ENCODE peak calls at places on chromosomes 12 and 14, in ten cellular contexts. W, I, Z, K, O, X, H, M, C and U are unnamed samples.
A peak's percentile ranks its signal among the peaks of the same experiment; 100 is the strongest.

GRCh38 chr14:74425525-74426201 is 347 bp downstream of the SYNDIG1L start:
- DNase-seq in X (peak; percentile 70), I (peak; percentile 27), O (no peak), C (no peak), K (peak; percentile 20), H (peak; percentile 19), M (no peak), W (peak; percentile 77), Z (no peak), U (no peak)

GRCh38 chr12:52351196-52352059 is 15.9 kb downstream of the KRT85 start:
- DNase-seq in X (no peak), H (no peak), C (no peak), O (no peak), M (no peak), I (peak; percentile 12), Z (no peak), W (no peak), K (no peak), U (no peak)

GRCh38 chr12:122921917-122922316 is 26.0 kb upstream of the VPS37B start:
- DNase-seq in W (no peak), K (no peak), H (no peak), X (no peak), C (no peak), M (no peak), Z (no peak), O (no peak), I (no peak), U (no peak)

GRCh38 chr14:67571991-67572323 is 28.1 kb downstream of the PIGH start:
- DNase-seq in W (no peak), H (no peak), C (no peak), Z (no peak), O (no peak), M (no peak), I (no peak), K (no peak), X (no peak), U (peak; percentile 65)

GRCh38 chr12:108783446-108783845 is 52.1 kb upstream of the CORO1C start:
- DNase-seq in M (no peak), K (no peak), X (no peak), I (no peak), Z (no peak), C (no peak), H (no peak), O (no peak), W (no peak), U (no peak)

GRCh38 chr14:94665121-94665520 is 52.9 kb downstream of the SERPINA3 start:
- DNase-seq in I (no peak), Z (no peak), X (no peak), O (no peak), K (no peak), W (no peak), M (no peak), C (peak; percentile 71), H (no peak), U (peak; percentile 34)

GRCh38 chr12:52521581-52522266 is 1.5 kb upstream of the KRT5 start:
- DNase-seq in K (no peak), M (peak; percentile 11), X (peak; percentile 53), Z (peak; percentile 53), I (no peak), W (no peak), C (no peak), H (no peak), O (no peak), U (no peak)

GRCh38 chr14:72169521-72169920 is 237.3 kb downstream of the RGS6 start:
- DNase-seq in M (no peak), X (no peak), Z (no peak), K (no peak), W (no peak), C (no peak), O (no peak), H (no peak), I (no peak), U (no peak)

GRCh38 chr14:70073924-70074566 is 114.7 kb downstream of the SLC8A3 start:
- DNase-seq in M (peak; percentile 63), W (peak; percentile 66), C (no peak), Z (peak; percentile 58), K (no peak), H (peak; percentile 86), I (peak; percentile 11), X (peak; percentile 75), O (peak; percentile 6), U (no peak)

GRCh38 chr12:47100146-47100545 is 20.4 kb upstream of the AMIGO2 start:
- DNase-seq in O (no peak), C (no peak), W (no peak), Z (no peak), X (no peak), I (no peak), M (no peak), K (no peak), H (no peak), U (no peak)

GRCh38 chr14:89226789-89227489 is 190.1 kb downstream of the FOXN3 start:
- DNase-seq in C (no peak), W (no peak), I (no peak), K (peak; percentile 39), X (no peak), H (no peak), O (no peak), Z (no peak), M (no peak), U (no peak)

GRCh38 chr14:37150414-37150813 is 22.0 kb downstream of the SLC25A21 start:
- DNase-seq in I (no peak), W (no peak), O (no peak), Z (peak; percentile 56), M (peak; percentile 43), C (peak; percentile 11), K (no peak), H (peak; percentile 45), X (peak; percentile 50), U (no peak)

GRCh38 chr14:80942158-80942738 is 710 bp upstream of the CEP128 start:
- DNase-seq in I (no peak), C (no peak), K (no peak), X (no peak), W (no peak), O (no peak), Z (no peak), H (no peak), M (no peak), U (no peak)

GRCh38 chr14:61179061-61179675 is 102.0 kb downstream of the TMEM30B start:
- DNase-seq in H (peak; percentile 29), C (no peak), M (no peak), K (no peak), O (no peak), I (no peak), X (no peak), Z (no peak), W (no peak), U (no peak)

GRCh38 chr12:46675736-46676135 is 150.1 kb downstream of the SLC38A4 start:
- DNase-seq in K (peak; percentile 13), O (no peak), X (no peak), H (peak; percentile 36), W (no peak), Z (peak; percentile 20), M (no peak), I (no peak), C (no peak), U (no peak)

GRCh38 chr12:64390275-64390851 is at the start of gene C12orf56:
- DNase-seq in W (peak; percentile 37), O (no peak), X (peak; percentile 34), M (no peak), Z (no peak), I (no peak), K (no peak), H (peak; percentile 36), C (no peak), U (no peak)

GRCh38 chr14:68955164-68955921 is 23.8 kb downstream of the ACTN1 start:
- DNase-seq in X (no peak), C (no peak), M (no peak), Z (no peak), I (no peak), O (no peak), W (no peak), H (no peak), K (no peak), U (peak; percentile 94)

GRCh38 chr14:73394317-73394716 is 64.0 kb downstream of the NUMB start:
- DNase-seq in I (no peak), M (no peak), C (no peak), K (no peak), Z (no peak), O (no peak), W (no peak), X (no peak), H (no peak), U (no peak)

GRCh38 chr14:105072892-105073719 is 7.9 kb upstream of the GPR132 start:
- DNase-seq in W (no peak), M (no peak), Z (no peak), C (no peak), I (no peak), K (no peak), H (no peak), X (no peak), O (no peak), U (no peak)

GRCh38 chr12:118645219-118645618 is 268.9 kb downstream of the SUDS3 start:
- DNase-seq in O (no peak), M (no peak), Z (no peak), C (no peak), I (no peak), W (no peak), K (no peak), H (peak; percentile 2), X (peak; percentile 5), U (no peak)

GRCh38 chr12:118259079-118259478 is 113.6 kb downstream of the TAOK3 start:
- DNase-seq in I (no peak), M (no peak), H (no peak), C (no peak), K (no peak), Z (no peak), W (no peak), O (no peak), X (no peak), U (no peak)

GRCh38 chr12:120992989-120993388 is 14.6 kb downstream of the HNF1A start:
- DNase-seq in W (no peak), X (no peak), O (no peak), I (no peak), Z (no peak), H (no peak), M (no peak), K (no peak), C (no peak), U (no peak)

GRCh38 chr14:23171251-23171975 is 12.0 kb downstream of the SLC7A8 start:
- DNase-seq in M (no peak), I (no peak), H (no peak), X (peak; percentile 82), Z (peak; percentile 84), O (no peak), C (peak; percentile 62), W (no peak), K (no peak), U (no peak)

GRCh38 chr14:90388437-90388836 is 8.4 kb upstream of the CALM1 start:
- DNase-seq in W (no peak), M (no peak), K (no peak), C (no peak), I (no peak), H (peak; percentile 65), X (peak; percentile 66), Z (peak; percentile 83), O (no peak), U (no peak)

GRCh38 chr14:68380304-68380840 is 412.5 kb downstream of the ZFP36L1 start:
- DNase-seq in X (no peak), H (no peak), M (no peak), C (no peak), Z (no peak), O (no peak), K (no peak), I (no peak), W (no peak), U (no peak)

GRCh38 chr12:53974084-53975018 is at the start of gene HOTAIR:
- DNase-seq in Z (no peak), C (no peak), X (peak; percentile 76), O (no peak), H (no peak), K (no peak), M (no peak), W (no peak), I (no peak), U (no peak)

GRCh38 chr14:47194051-47194450 is 481.4 kb downstream of the MDGA2 start:
- DNase-seq in C (no peak), Z (no peak), X (peak; percentile 4), H (no peak), I (no peak), M (no peak), W (no peak), K (no peak), O (no peak), U (no peak)

GRCh38 chr12:101074940-101075680 is 134.9 kb downstream of the SLC5A8 start:
- DNase-seq in H (no peak), I (no peak), O (no peak), X (no peak), Z (no peak), K (no peak), C (no peak), W (no peak), M (no peak), U (no peak)